ENCODE peak calls at places on chromosomes 4 and X, in nine cellular contexts. One of them, this sample, is unnamed.
A peak's percentile ranks its signal among the peaks of the same experiment; 100 is the strongest.

GRCh38 chrX:55342533-55343501 is 78.1 kb upstream of the PAGE3 start:
- DNase-seq in Panc1: peak; percentile 15
- DNase-seq in OCI-LY7: peak; percentile 33
- DNase-seq in right cardiac atrium: no peak
- DNase-seq in lung: no peak
- DNase-seq in naive thymus-derived CD4-positive, alpha-beta T cell: peak; percentile 54
- DNase-seq in IMR-90: no peak
- DNase-seq in aorta: no peak
- DNase-seq in ovary: no peak
- DNase-seq in this sample: peak; percentile 10

GRCh38 chrX:18879144-18879543 is 104.8 kb downstream of the PHKA2 start:
- DNase-seq in ovary: no peak
- DNase-seq in OCI-LY7: no peak
- DNase-seq in naive thymus-derived CD4-positive, alpha-beta T cell: no peak
- DNase-seq in Panc1: no peak
- DNase-seq in aorta: peak; percentile 21
- DNase-seq in right cardiac atrium: no peak
- DNase-seq in IMR-90: no peak
- DNase-seq in lung: no peak
- DNase-seq in this sample: no peak

GRCh38 chrX:123696334-123696733 is 36.5 kb downstream of the THOC2 start:
- DNase-seq in naive thymus-derived CD4-positive, alpha-beta T cell: no peak
- DNase-seq in aorta: no peak
- DNase-seq in ovary: no peak
- DNase-seq in IMR-90: no peak
- DNase-seq in right cardiac atrium: no peak
- DNase-seq in OCI-LY7: no peak
- DNase-seq in lung: no peak
- DNase-seq in Panc1: no peak
- DNase-seq in this sample: no peak

GRCh38 chrX:39896951-39897740 is 200.6 kb downstream of the BCOR start:
- DNase-seq in IMR-90: peak; percentile 62
- DNase-seq in ovary: peak; percentile 56
- DNase-seq in right cardiac atrium: peak; percentile 74
- DNase-seq in naive thymus-derived CD4-positive, alpha-beta T cell: no peak
- DNase-seq in lung: peak; percentile 48
- DNase-seq in aorta: peak; percentile 68
- DNase-seq in OCI-LY7: no peak
- DNase-seq in Panc1: no peak
- DNase-seq in this sample: no peak

GRCh38 chr4:125390727-125391126 is 76.0 kb downstream of the FAT4 start:
- DNase-seq in right cardiac atrium: no peak
- DNase-seq in lung: no peak
- DNase-seq in OCI-LY7: no peak
- DNase-seq in Panc1: no peak
- DNase-seq in naive thymus-derived CD4-positive, alpha-beta T cell: no peak
- DNase-seq in IMR-90: no peak
- DNase-seq in ovary: no peak
- DNase-seq in aorta: no peak
- DNase-seq in this sample: no peak

GRCh38 chrX:119529355-119530276 is 35.6 kb downstream of the STEEP1 start:
- DNase-seq in OCI-LY7: peak; percentile 31
- DNase-seq in aorta: no peak
- DNase-seq in Panc1: no peak
- DNase-seq in right cardiac atrium: no peak
- DNase-seq in IMR-90: no peak
- DNase-seq in lung: no peak
- DNase-seq in naive thymus-derived CD4-positive, alpha-beta T cell: no peak
- DNase-seq in ovary: no peak
- DNase-seq in this sample: no peak

GRCh38 chr4:8504279-8505007 is 63.9 kb downstream of the TRMT44 start:
- DNase-seq in aorta: no peak
- DNase-seq in IMR-90: no peak
- DNase-seq in lung: no peak
- DNase-seq in naive thymus-derived CD4-positive, alpha-beta T cell: no peak
- DNase-seq in right cardiac atrium: no peak
- DNase-seq in OCI-LY7: no peak
- DNase-seq in ovary: peak; percentile 69
- DNase-seq in Panc1: no peak
- DNase-seq in this sample: no peak

GRCh38 chrX:102546818-102547493 is 30.4 kb upstream of the TMSB15A start:
- DNase-seq in OCI-LY7: no peak
- DNase-seq in naive thymus-derived CD4-positive, alpha-beta T cell: no peak
- DNase-seq in aorta: no peak
- DNase-seq in lung: no peak
- DNase-seq in right cardiac atrium: no peak
- DNase-seq in ovary: no peak
- DNase-seq in IMR-90: no peak
- DNase-seq in Panc1: no peak
- DNase-seq in this sample: no peak

GRCh38 chrX:130083656-130084382 is 26.5 kb downstream of the ELF4 start:
- DNase-seq in naive thymus-derived CD4-positive, alpha-beta T cell: no peak
- DNase-seq in IMR-90: no peak
- DNase-seq in aorta: no peak
- DNase-seq in right cardiac atrium: no peak
- DNase-seq in Panc1: no peak
- DNase-seq in lung: no peak
- DNase-seq in ovary: no peak
- DNase-seq in OCI-LY7: peak; percentile 49
- DNase-seq in this sample: no peak

GRCh38 chrX:130084651-130085237 is 25.6 kb downstream of the ELF4 start:
- DNase-seq in IMR-90: no peak
- DNase-seq in right cardiac atrium: no peak
- DNase-seq in lung: no peak
- DNase-seq in aorta: no peak
- DNase-seq in naive thymus-derived CD4-positive, alpha-beta T cell: no peak
- DNase-seq in ovary: no peak
- DNase-seq in Panc1: no peak
- DNase-seq in OCI-LY7: peak; percentile 73
- DNase-seq in this sample: no peak

GRCh38 chrX:130083107-130083490 is 27.2 kb downstream of the ELF4 start:
- DNase-seq in naive thymus-derived CD4-positive, alpha-beta T cell: no peak
- DNase-seq in lung: no peak
- DNase-seq in aorta: no peak
- DNase-seq in Panc1: no peak
- DNase-seq in IMR-90: no peak
- DNase-seq in ovary: no peak
- DNase-seq in right cardiac atrium: no peak
- DNase-seq in OCI-LY7: no peak
- DNase-seq in this sample: no peak

GRCh38 chrX:130085551-130085986 is 24.7 kb downstream of the ELF4 start:
- DNase-seq in ovary: no peak
- DNase-seq in aorta: no peak
- DNase-seq in IMR-90: peak; percentile 16
- DNase-seq in right cardiac atrium: no peak
- DNase-seq in OCI-LY7: peak; percentile 19
- DNase-seq in lung: no peak
- DNase-seq in naive thymus-derived CD4-positive, alpha-beta T cell: no peak
- DNase-seq in Panc1: no peak
- DNase-seq in this sample: no peak

GRCh38 chrX:130086414-130087207 is 23.7 kb downstream of the ELF4 start:
- DNase-seq in lung: no peak
- DNase-seq in Panc1: no peak
- DNase-seq in OCI-LY7: peak; percentile 79
- DNase-seq in aorta: no peak
- DNase-seq in naive thymus-derived CD4-positive, alpha-beta T cell: peak; percentile 74
- DNase-seq in ovary: no peak
- DNase-seq in IMR-90: no peak
- DNase-seq in right cardiac atrium: no peak
- DNase-seq in this sample: peak; percentile 81
- H3K27ac ChIP-seq in lung: peak overlapping the region; percentile 71
- H3K27ac ChIP-seq in Panc1: no peak overlapping the region
- H3K27ac ChIP-seq in OCI-LY7: peak overlapping the region; percentile 93
- H3K27ac ChIP-seq in aorta: no peak overlapping the region
- H3K27ac ChIP-seq in naive thymus-derived CD4-positive, alpha-beta T cell: peak overlapping the region; percentile 66
- H3K27ac ChIP-seq in ovary: no peak overlapping the region
- H3K27ac ChIP-seq in IMR-90: no peak overlapping the region
- H3K27ac ChIP-seq in right cardiac atrium: no peak overlapping the region
- H3K27ac ChIP-seq in this sample: peak overlapping the region; percentile 62

GRCh38 chrX:10902001-10902400 is 209.1 kb upstream of the HCCS start:
- DNase-seq in right cardiac atrium: no peak
- DNase-seq in ovary: no peak
- DNase-seq in aorta: no peak
- DNase-seq in lung: no peak
- DNase-seq in naive thymus-derived CD4-positive, alpha-beta T cell: no peak
- DNase-seq in Panc1: no peak
- DNase-seq in OCI-LY7: no peak
- DNase-seq in IMR-90: peak; percentile 65
- DNase-seq in this sample: no peak

GRCh38 chrX:10904220-10904619 is 206.9 kb upstream of the HCCS start:
- DNase-seq in Panc1: no peak
- DNase-seq in OCI-LY7: no peak
- DNase-seq in right cardiac atrium: no peak
- DNase-seq in lung: no peak
- DNase-seq in IMR-90: peak; percentile 64
- DNase-seq in naive thymus-derived CD4-positive, alpha-beta T cell: no peak
- DNase-seq in aorta: no peak
- DNase-seq in ovary: no peak
- DNase-seq in this sample: no peak

GRCh38 chrX:10903518-10903917 is 207.6 kb upstream of the HCCS start:
- DNase-seq in IMR-90: no peak
- DNase-seq in ovary: no peak
- DNase-seq in lung: no peak
- DNase-seq in OCI-LY7: no peak
- DNase-seq in Panc1: no peak
- DNase-seq in naive thymus-derived CD4-positive, alpha-beta T cell: no peak
- DNase-seq in aorta: no peak
- DNase-seq in right cardiac atrium: no peak
- DNase-seq in this sample: no peak

GRCh38 chrX:10900585-10901289 is 210.4 kb upstream of the HCCS start:
- DNase-seq in IMR-90: peak; percentile 58
- DNase-seq in lung: no peak
- DNase-seq in Panc1: no peak
- DNase-seq in naive thymus-derived CD4-positive, alpha-beta T cell: no peak
- DNase-seq in aorta: no peak
- DNase-seq in OCI-LY7: no peak
- DNase-seq in right cardiac atrium: no peak
- DNase-seq in ovary: no peak
- DNase-seq in this sample: no peak

DNA sequence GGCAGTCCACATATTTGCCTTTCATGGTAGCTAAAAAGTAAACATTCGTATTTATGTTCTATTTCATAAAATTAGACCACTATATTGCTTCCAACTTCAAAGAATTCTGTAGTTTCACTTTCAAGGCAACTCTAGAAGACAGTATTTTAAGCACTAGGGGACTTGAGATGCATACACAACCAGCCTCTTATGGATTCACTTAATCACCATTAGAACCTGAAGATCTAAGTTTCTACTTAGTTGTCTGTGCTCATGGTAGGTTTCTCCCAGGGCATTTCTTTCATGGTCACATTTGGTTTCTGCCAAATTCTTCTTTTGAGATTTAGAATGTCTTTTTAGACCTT is 209.9 kb upstream of the HCCS start:
- DNase-seq in naive thymus-derived CD4-positive, alpha-beta T cell: no peak
- DNase-seq in right cardiac atrium: no peak
- DNase-seq in IMR-90: peak; percentile 7
- DNase-seq in Panc1: no peak
- DNase-seq in OCI-LY7: no peak
- DNase-seq in ovary: no peak
- DNase-seq in aorta: no peak
- DNase-seq in lung: no peak
- DNase-seq in this sample: no peak
- H3K27ac ChIP-seq in naive thymus-derived CD4-positive, alpha-beta T cell: no peak overlapping the region
- H3K27ac ChIP-seq in right cardiac atrium: no peak overlapping the region
- H3K27ac ChIP-seq in IMR-90: no peak overlapping the region
- H3K27ac ChIP-seq in Panc1: no peak overlapping the region
- H3K27ac ChIP-seq in OCI-LY7: no peak overlapping the region
- H3K27ac ChIP-seq in ovary: no peak overlapping the region
- H3K27ac ChIP-seq in aorta: no peak overlapping the region
- H3K27ac ChIP-seq in lung: no peak overlapping the region
- H3K27ac ChIP-seq in this sample: no peak overlapping the region

GRCh38 chrX:71618787-71619186 is 476 bp upstream of the CXCR3 start:
- DNase-seq in naive thymus-derived CD4-positive, alpha-beta T cell: no peak
- DNase-seq in Panc1: no peak
- DNase-seq in ovary: no peak
- DNase-seq in IMR-90: no peak
- DNase-seq in OCI-LY7: no peak
- DNase-seq in right cardiac atrium: no peak
- DNase-seq in lung: no peak
- DNase-seq in aorta: no peak
- DNase-seq in this sample: no peak

GRCh38 chrX:71616672-71617529 is 1.4 kb downstream of the CXCR3 start:
- DNase-seq in OCI-LY7: no peak
- DNase-seq in IMR-90: no peak
- DNase-seq in naive thymus-derived CD4-positive, alpha-beta T cell: no peak
- DNase-seq in aorta: no peak
- DNase-seq in right cardiac atrium: no peak
- DNase-seq in ovary: no peak
- DNase-seq in lung: no peak
- DNase-seq in Panc1: no peak
- DNase-seq in this sample: no peak

GRCh38 chrX:71618303-71618721 is at the start of gene CXCR3:
- DNase-seq in IMR-90: no peak
- DNase-seq in ovary: no peak
- DNase-seq in lung: peak; percentile 38
- DNase-seq in right cardiac atrium: peak; percentile 63
- DNase-seq in Panc1: no peak
- DNase-seq in aorta: peak; percentile 55
- DNase-seq in naive thymus-derived CD4-positive, alpha-beta T cell: peak; percentile 18
- DNase-seq in OCI-LY7: peak; percentile 59
- DNase-seq in this sample: peak; percentile 28

GRCh38 chrX:71619193-71619592 is 882 bp upstream of the CXCR3 start:
- DNase-seq in OCI-LY7: no peak
- DNase-seq in naive thymus-derived CD4-positive, alpha-beta T cell: no peak
- DNase-seq in Panc1: no peak
- DNase-seq in right cardiac atrium: no peak
- DNase-seq in IMR-90: no peak
- DNase-seq in lung: no peak
- DNase-seq in ovary: no peak
- DNase-seq in aorta: no peak
- DNase-seq in this sample: no peak

GRCh38 chrX:71617742-71618141 is 569 bp downstream of the CXCR3 start:
- DNase-seq in IMR-90: no peak
- DNase-seq in right cardiac atrium: no peak
- DNase-seq in naive thymus-derived CD4-positive, alpha-beta T cell: no peak
- DNase-seq in lung: no peak
- DNase-seq in OCI-LY7: no peak
- DNase-seq in Panc1: no peak
- DNase-seq in aorta: no peak
- DNase-seq in ovary: no peak
- DNase-seq in this sample: no peak
- H3K27ac ChIP-seq in IMR-90: no peak overlapping the region
- H3K27ac ChIP-seq in right cardiac atrium: no peak overlapping the region
- H3K27ac ChIP-seq in naive thymus-derived CD4-positive, alpha-beta T cell: peak overlapping the region; percentile 9
- H3K27ac ChIP-seq in lung: peak overlapping the region; percentile 9
- H3K27ac ChIP-seq in OCI-LY7: peak overlapping the region; percentile 41
- H3K27ac ChIP-seq in Panc1: no peak overlapping the region
- H3K27ac ChIP-seq in aorta: no peak overlapping the region
- H3K27ac ChIP-seq in ovary: no peak overlapping the region
- H3K27ac ChIP-seq in this sample: peak overlapping the region; percentile 55

GRCh38 chr4:74733760-74734159 is 60.6 kb downstream of the BTC start:
- DNase-seq in naive thymus-derived CD4-positive, alpha-beta T cell: no peak
- DNase-seq in IMR-90: no peak
- DNase-seq in Panc1: no peak
- DNase-seq in ovary: no peak
- DNase-seq in OCI-LY7: no peak
- DNase-seq in lung: no peak
- DNase-seq in right cardiac atrium: no peak
- DNase-seq in aorta: no peak
- DNase-seq in this sample: no peak

GRCh38 chr4:74738756-74739155 is 55.6 kb downstream of the BTC start:
- DNase-seq in right cardiac atrium: no peak
- DNase-seq in Panc1: no peak
- DNase-seq in OCI-LY7: no peak
- DNase-seq in ovary: no peak
- DNase-seq in naive thymus-derived CD4-positive, alpha-beta T cell: no peak
- DNase-seq in IMR-90: no peak
- DNase-seq in lung: no peak
- DNase-seq in aorta: no peak
- DNase-seq in this sample: no peak

DNA sequence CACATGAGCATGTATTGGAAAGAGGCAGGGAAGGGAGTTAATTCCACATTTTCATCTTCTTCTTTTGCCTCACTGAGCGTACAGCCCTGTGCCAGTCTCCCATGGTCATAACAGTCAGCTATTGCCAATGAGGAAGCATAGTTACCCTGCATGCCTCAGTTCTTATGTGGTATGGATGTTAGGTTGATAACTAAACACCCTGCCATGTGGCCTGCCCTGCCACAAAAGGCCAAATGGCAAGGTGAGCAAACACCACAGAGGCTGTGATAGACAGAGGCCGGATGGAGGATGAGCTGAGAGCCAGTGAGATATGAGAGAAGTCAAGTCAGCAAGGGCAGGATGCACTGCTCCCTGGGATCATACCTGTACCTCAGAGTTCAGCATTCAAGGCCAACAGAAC is 59.3 kb downstream of the BTC start:
- DNase-seq in aorta: no peak
- DNase-seq in OCI-LY7: no peak
- DNase-seq in Panc1: no peak
- DNase-seq in lung: no peak
- DNase-seq in IMR-90: no peak
- DNase-seq in ovary: no peak
- DNase-seq in right cardiac atrium: peak; percentile 5
- DNase-seq in naive thymus-derived CD4-positive, alpha-beta T cell: no peak
- DNase-seq in this sample: no peak
- H3K27ac ChIP-seq in aorta: no peak overlapping the region
- H3K27ac ChIP-seq in OCI-LY7: no peak overlapping the region
- H3K27ac ChIP-seq in Panc1: no peak overlapping the region
- H3K27ac ChIP-seq in lung: no peak overlapping the region
- H3K27ac ChIP-seq in IMR-90: no peak overlapping the region
- H3K27ac ChIP-seq in ovary: no peak overlapping the region
- H3K27ac ChIP-seq in right cardiac atrium: no peak overlapping the region
- H3K27ac ChIP-seq in naive thymus-derived CD4-positive, alpha-beta T cell: no peak overlapping the region
- H3K27ac ChIP-seq in this sample: no peak overlapping the region

This sample was measured in CD8-positive, alpha-beta T cell.